ENCODE peak calls at places on chromosome 13, in four cellular contexts. L is astrocyte of the spinal cord, I is ascending aorta, K is heart left ventricle. P is an unnamed sample.

GRCh38 chr13:42649761-42650289 is 75.9 kb downstream of the TNFSF11 start:
- DNase-seq in I (no peak), L (no peak), K (no peak), P (peak)

GRCh38 chr13:105414639-105415038 is 1120.8 kb downstream of the EFNB2 start:
- DNase-seq in L (no peak), K (no peak), I (no peak), P (no peak)

GRCh38 chr13:34340534-34340933 is 522.6 kb downstream of the RFC3 start:
- DNase-seq in I (no peak), K (no peak), L (no peak), P (peak)

GRCh38 chr13:113853518-113854237 is 10.2 kb downstream of the GAS6 start:
- DNase-seq in I (no peak), K (peak), L (peak), P (peak)

GRCh38 chr13:41458187-41458938 is 1.0 kb downstream of the RGCC start:
- DNase-seq in L (peak), I (no peak), K (peak), P (no peak)

GRCh38 chr13:19984430-19985218 is 26.1 kb downstream of the ZMYM2 start:
- DNase-seq in L (peak), K (no peak), I (no peak), P (peak)

GRCh38 chr13:113207890-113208423 is 512 bp downstream of the PCID2 start:
- DNase-seq in I (peak), L (peak), K (peak), P (peak)

GRCh38 chr13:84574851-84575250 is 692.6 kb upstream of the SLITRK1 start:
- DNase-seq in I (no peak), K (no peak), L (peak), P (peak)

GRCh38 chr13:23378009-23378632 is 55.4 kb downstream of the SACS start:
- DNase-seq in I (peak), K (no peak), L (peak), P (peak)

GRCh38 chr13:79519252-79519651 is 38.3 kb downstream of the NDFIP2 start:
- DNase-seq in I (no peak), K (no peak), L (peak), P (peak)

GRCh38 chr13:20487927-20488326 is 37.7 kb downstream of the CRYL1 start:
- DNase-seq in K (no peak), L (no peak), I (no peak), P (no peak)

GRCh38 chr13:30746816-30747215 is 11.5 kb downstream of the ALOX5AP start:
- DNase-seq in K (no peak), I (no peak), L (no peak), P (no peak)

GRCh38 chr13:36353001-36353400 is 6.8 kb upstream of the SPART start:
- DNase-seq in L (no peak), I (no peak), K (no peak), P (peak)

GRCh38 chr13:49858183-49858856 is 65.8 kb upstream of the KPNA3 start:
- DNase-seq in L (peak), I (no peak), K (no peak), P (peak)

GRCh38 chr13:40352385-40352778 is 314.1 kb downstream of the FOXO1 start:
- DNase-seq in I (peak), L (no peak), K (no peak), P (peak)

GRCh38 chr13:75685239-75685697 is 49.1 kb downstream of the LMO7 start:
- DNase-seq in I (no peak), L (peak), K (no peak), P (peak)

GRCh38 chr13:98997738-98998641 is 20.1 kb upstream of the DOCK9 start:
- DNase-seq in L (peak), K (no peak), I (no peak), P (no peak)

GRCh38 chr13:80132741-80133601 is 208.0 kb downstream of the SPRY2 start:
- DNase-seq in K (peak), I (peak), L (peak), P (peak)

GRCh38 chr13:27034678-27035111 is 136.9 kb downstream of the USP12 start:
- DNase-seq in L (no peak), K (no peak), I (no peak), P (no peak)

GRCh38 chr13:39249971-39250370 is 211.7 kb downstream of the NHLRC3 start:
- DNase-seq in L (no peak), I (no peak), K (no peak), P (no peak)

GRCh38 chr13:39251340-39251739 is 213.1 kb downstream of the NHLRC3 start:
- DNase-seq in I (no peak), L (no peak), K (no peak), P (no peak)

GRCh38 chr13:39254606-39255005 is 216.3 kb downstream of the NHLRC3 start:
- DNase-seq in I (no peak), K (no peak), L (no peak), P (no peak)

GRCh38 chr13:39253774-39254173 is 215.5 kb downstream of the NHLRC3 start:
- DNase-seq in I (no peak), K (no peak), L (peak), P (peak)

GRCh38 chr13:39250440-39250839 is 212.2 kb downstream of the NHLRC3 start:
- DNase-seq in L (no peak), K (no peak), I (no peak), P (no peak)
- TF ChIP-seq CTCF in L (no peak), K (no peak), I (no peak), P (no peak)

GRCh38 chr13:91950803-91951202 is 552.4 kb downstream of the GPC5 start:
- DNase-seq in K (no peak), I (no peak), L (no peak), P (no peak)

DNA sequence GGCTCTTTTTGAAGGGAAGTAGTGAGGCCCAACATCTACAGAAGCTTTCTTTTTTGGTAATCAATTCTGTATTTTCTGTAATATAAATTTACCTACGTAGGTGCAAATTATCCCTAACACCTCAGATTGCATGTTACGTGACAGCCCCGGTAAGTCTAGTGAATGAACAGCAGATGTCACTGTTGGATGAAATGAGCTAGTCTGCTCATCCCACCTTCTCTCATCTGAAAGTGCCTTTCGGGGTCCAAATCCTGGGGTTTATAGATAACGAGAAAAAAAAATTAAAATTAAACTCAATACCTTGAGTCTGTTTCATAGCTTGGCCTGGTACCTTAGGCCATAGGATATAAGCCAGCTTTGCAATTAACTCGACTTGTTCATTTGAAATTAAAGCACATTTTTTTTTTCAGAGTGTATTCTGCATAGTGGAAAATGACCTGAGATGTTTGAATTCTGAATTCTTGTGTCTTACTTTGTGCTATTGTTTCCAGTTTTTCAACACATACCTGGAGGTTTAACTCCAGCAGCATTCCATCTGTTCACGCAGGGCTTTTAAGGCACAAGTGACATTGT is 548.2 kb downstream of the GPC5 start:
- DNase-seq in K (no peak), L (peak), I (no peak), P (peak)
- TF ChIP-seq CTCF in K (no peak), L (peak), I (no peak), P (peak)

DNA sequence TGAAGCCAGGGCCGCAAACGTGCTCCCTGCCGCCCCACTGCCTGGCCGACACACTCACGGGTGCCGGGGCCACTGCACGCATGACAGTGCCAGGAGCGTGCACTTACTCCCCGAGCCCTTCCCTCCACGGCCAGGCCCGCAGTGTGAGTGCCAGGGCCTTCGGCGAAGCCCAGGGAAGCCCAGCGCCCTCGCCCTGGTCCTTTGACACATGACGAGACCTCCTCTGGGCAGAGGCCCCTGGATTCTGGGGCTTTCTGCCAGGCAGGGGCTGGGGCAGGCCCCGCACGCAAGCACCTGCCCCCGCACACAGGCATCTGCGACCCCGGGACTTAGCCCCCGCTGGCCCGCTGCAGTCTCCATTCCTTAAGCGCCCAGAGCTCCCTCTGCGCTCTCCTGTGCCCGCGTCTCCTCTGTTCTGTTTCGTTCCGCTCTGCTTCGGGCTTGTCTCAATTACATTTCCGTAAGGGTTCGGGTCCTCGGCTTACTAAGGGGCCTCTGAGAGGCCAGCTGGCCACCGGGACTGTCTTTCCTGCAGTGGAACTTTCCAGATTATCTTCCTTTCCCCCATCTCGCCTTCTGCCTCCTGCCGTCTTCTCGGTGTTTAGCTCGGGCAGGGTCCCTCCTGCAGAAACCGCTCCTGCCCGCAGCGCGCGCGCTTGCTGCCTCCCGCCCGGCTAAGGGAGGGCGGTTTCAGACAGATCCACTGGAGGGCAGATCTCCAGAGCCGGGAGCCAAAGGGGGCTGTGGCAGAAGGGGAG is 98.8 kb downstream of the ING1 start:
- DNase-seq in L (peak), I (no peak), K (no peak), P (peak)
- TF ChIP-seq CTCF in L (peak), I (no peak), K (no peak), P (peak)

DNA sequence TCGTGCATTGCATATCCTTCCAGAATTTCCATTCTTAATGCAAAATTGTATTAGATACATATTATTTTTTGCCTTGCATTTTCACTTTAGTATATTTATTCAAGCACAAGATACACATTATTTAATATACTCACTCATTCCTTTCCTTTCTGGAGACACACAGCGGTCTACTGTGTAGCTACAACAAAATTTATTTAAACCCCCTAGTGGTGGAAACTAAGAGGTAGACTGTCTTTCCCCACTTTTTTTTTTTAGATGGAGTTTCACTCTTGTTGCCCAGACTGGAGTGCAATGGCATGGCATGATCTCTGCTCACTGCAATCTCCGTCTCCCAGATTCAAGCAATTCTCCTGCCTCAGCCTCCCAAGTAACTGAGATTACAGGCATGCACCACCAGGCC is 2040.3 kb upstream of the PCDH20 start:
- DNase-seq in L (no peak), K (no peak), I (no peak), P (peak)
- TF ChIP-seq CTCF in L (peak), K (no peak), I (no peak), P (peak)

GRCh38 chr13:110137677-110138008 is 169.3 kb downstream of the COL4A1 start:
- DNase-seq in K (peak), L (no peak), I (no peak), P (no peak)

GRCh38 chr13:110138700-110139036 is 168.3 kb downstream of the COL4A1 start:
- DNase-seq in L (no peak), I (no peak), K (no peak), P (no peak)

GRCh38 chr13:110136660-110137585 is 170.0 kb downstream of the COL4A1 start:
- DNase-seq in K (peak), L (no peak), I (no peak), P (no peak)

GRCh38 chr13:110140099-110140498 is 166.9 kb downstream of the COL4A1 start:
- DNase-seq in K (no peak), I (no peak), L (no peak), P (no peak)

GRCh38 chr13:110138009-110138699 is 168.8 kb downstream of the COL4A1 start:
- DNase-seq in L (peak), I (peak), K (peak), P (peak)
- TF ChIP-seq CTCF in L (no peak), I (no peak), K (no peak), P (peak)

GRCh38 chr13:101331731-101332130 is 84.6 kb downstream of the NALCN start:
- DNase-seq in L (no peak), K (no peak), I (no peak), P (no peak)
- TF ChIP-seq CTCF in L (no peak), K (no peak), I (no peak), P (no peak)

GRCh38 chr13:45121421-45121820 is 1.1 kb downstream of the GTF2F2 start:
- DNase-seq in L (peak), I (no peak), K (no peak), P (peak)
- TF ChIP-seq CTCF in L (peak), I (no peak), K (no peak), P (peak)

P was measured in choroid plexus epithelial cell.